ENCODE peak calls at places on chromosomes 7 and 10, in four cellular contexts. Z, M, I and C are unnamed samples.

GRCh38 chr10:5595591-5596590 is 70.5 kb downstream of the ASB13 start:
- DNase-seq in Z (peak; percentile 91), M (no peak), I (no peak), C (peak; percentile 93)

GRCh38 chr10:132815161-132815857 is 29.4 kb upstream of the NKX6-2 start:
- DNase-seq in Z (no peak), M (no peak), I (no peak), C (no peak)

GRCh38 chr7:123608991-123609882 is 7.6 kb downstream of the ASB15 start:
- DNase-seq in Z (no peak), M (no peak), I (no peak), C (no peak)

GRCh38 chr7:13903997-13904396 is 85.5 kb downstream of the ETV1 start:
- DNase-seq in Z (peak; percentile 87), M (no peak), I (no peak), C (peak; percentile 33)

GRCh38 chr10:14588084-14588937 is 186.4 kb downstream of the FAM107B start:
- DNase-seq in Z (peak; percentile 90), M (no peak), I (no peak), C (peak; percentile 80)

GRCh38 chr10:79027147-79028055 is 41.4 kb upstream of the ZMIZ1 start:
- DNase-seq in Z (no peak), M (no peak), I (no peak), C (no peak)

GRCh38 chr7:126716321-126716720 is 536.4 kb downstream of the GRM8 start:
- DNase-seq in Z (no peak), M (no peak), I (no peak), C (peak; percentile 19)

GRCh38 chr7:123533929-123534382 is 439 bp downstream of the IQUB start:
- DNase-seq in Z (no peak), M (no peak), I (no peak), C (no peak)

GRCh38 chr7:124959676-124960075 is 30.1 kb upstream of the POT1 start:
- DNase-seq in Z (no peak), M (no peak), I (no peak), C (no peak)

GRCh38 chr7:112112822-112113255 is 93.4 kb downstream of the DOCK4 start:
- DNase-seq in Z (peak; percentile 64), M (no peak), I (no peak), C (no peak)

GRCh38 chr7:145313601-145314000 is 477.7 kb upstream of the TPK1 start:
- DNase-seq in Z (no peak), M (no peak), I (no peak), C (no peak)

GRCh38 chr7:134044682-134045081 is 82.5 kb upstream of the LRGUK start:
- DNase-seq in Z (peak; percentile 58), M (no peak), I (no peak), C (peak; percentile 62)

GRCh38 chr7:70498232-70498631 is 633.7 kb upstream of the GALNT17 start:
- DNase-seq in Z (no peak), M (no peak), I (no peak), C (no peak)

GRCh38 chr10:32121648-32122047 is 65.4 kb upstream of the KIF5B start:
- DNase-seq in Z (no peak), M (no peak), I (no peak), C (no peak)

GRCh38 chr7:26508481-26508880 is 216.8 kb downstream of the SNX10 start:
- DNase-seq in Z (no peak), M (no peak), I (no peak), C (no peak)

GRCh38 chr7:45460379-45460778 is 113.8 kb upstream of the ADCY1 start:
- DNase-seq in Z (no peak), M (no peak), I (no peak), C (no peak)